ENCODE peak calls at places on chromosome 6, in ten cellular contexts. L is foreskin fibroblast; K is uterus; Q is CD4-positive, alpha-beta T cell; R is fibroblast of the aortic adventitia; W is B cell; G is RWPE1; E is DND-41; O is astrocyte of the spinal cord; S is fibroblast of pulmonary artery. Z is an unnamed sample.

GRCh38 chr6:155142902-155143609 is 120.8 kb upstream of the CLDN20 start:
- DNase-seq in O (peak; percentile 65), E (peak; percentile 16), Q (no peak), L (no peak), R (peak; percentile 49), G (no peak), S (peak; percentile 36), W (no peak), K (no peak), Z (no peak)

GRCh38 chr6:85006362-85006761 is 242.0 kb upstream of the TBX18 start:
- DNase-seq in E (no peak), L (peak; percentile 13), G (no peak), S (peak; percentile 24), R (no peak), Q (no peak), O (peak; percentile 15), K (no peak), W (no peak), Z (no peak)

GRCh38 chr6:69362209-69362608 is 434.6 kb downstream of the LMBRD1 start:
- DNase-seq in E (no peak), W (no peak), O (no peak), K (no peak), Q (no peak), G (no peak), R (no peak), L (no peak), S (no peak), Z (no peak)

GRCh38 chr6:4649728-4650127 is 126.5 kb upstream of the CDYL start:
- DNase-seq in Q (no peak), W (no peak), G (no peak), O (no peak), E (no peak), K (no peak), L (no peak), S (peak; percentile 87), R (peak; percentile 39), Z (no peak)

GRCh38 chr6:158213925-158214674 is 46.0 kb downstream of the GTF2H5 start:
- DNase-seq in E (peak; percentile 61), W (peak; percentile 74), Q (peak; percentile 47), S (peak; percentile 93), R (peak; percentile 89), G (peak; percentile 49), K (peak; percentile 43), O (peak; percentile 80), L (peak; percentile 76), Z (peak; percentile 38)

GRCh38 chr6:105272783-105273182 is 93.0 kb upstream of the POPDC3 start:
- DNase-seq in R (no peak), K (no peak), L (peak; percentile 13), S (peak; percentile 36), Q (no peak), E (no peak), W (no peak), G (no peak), O (peak; percentile 22), Z (no peak)

GRCh38 chr6:129140571-129140970 is 257.6 kb downstream of the LAMA2 start:
- DNase-seq in Q (no peak), K (peak; percentile 38), S (peak; percentile 68), O (peak; percentile 40), W (no peak), G (no peak), E (no peak), R (peak; percentile 86), L (peak; percentile 12), Z (no peak)

GRCh38 chr6:129686941-129687627 is 22.9 kb downstream of the ARHGAP18 start:
- DNase-seq in W (peak; percentile 40), K (no peak), S (peak; percentile 62), L (no peak), Q (no peak), O (peak; percentile 53), E (peak; percentile 83), R (peak; percentile 59), G (no peak), Z (no peak)

GRCh38 chr6:19870322-19870721 is 33.2 kb downstream of the ID4 start:
- DNase-seq in O (no peak), Q (no peak), G (no peak), E (no peak), R (no peak), S (no peak), L (no peak), W (no peak), K (no peak), Z (no peak)

GRCh38 chr6:19876672-19877071 is 39.5 kb downstream of the ID4 start:
- DNase-seq in Q (no peak), K (no peak), L (no peak), W (no peak), E (no peak), R (no peak), S (no peak), G (no peak), O (no peak), Z (no peak)

GRCh38 chr6:19869464-19869863 is 32.3 kb downstream of the ID4 start:
- DNase-seq in O (no peak), Q (no peak), G (no peak), K (no peak), W (no peak), E (no peak), R (no peak), S (no peak), L (no peak), Z (no peak)

GRCh38 chr6:19866900-19867627 is 29.9 kb downstream of the ID4 start:
- DNase-seq in O (peak; percentile 57), G (peak; percentile 65), Q (no peak), S (peak; percentile 34), R (no peak), K (no peak), W (no peak), L (peak; percentile 30), E (no peak), Z (no peak)

DNA sequence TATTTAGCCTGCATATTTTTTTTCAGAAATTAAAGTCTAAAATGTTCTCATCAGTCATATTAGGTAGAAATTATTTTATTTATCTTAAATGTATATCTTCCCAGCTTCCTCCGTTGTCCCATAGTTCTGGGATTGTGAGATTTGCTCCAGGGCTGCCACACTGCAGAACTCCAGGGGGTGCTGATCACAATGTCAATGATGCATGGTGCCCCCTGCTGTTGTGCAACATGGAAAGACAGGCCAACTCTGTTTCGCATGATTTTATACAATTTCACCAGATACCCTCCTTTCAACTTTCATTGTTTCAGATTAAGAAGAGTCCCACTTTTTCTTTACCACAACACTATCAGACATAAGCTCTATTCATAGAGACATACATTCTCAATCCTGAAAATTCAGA is 35.9 kb downstream of the ID4 start:
- DNase-seq in S (peak; percentile 3), W (no peak), R (no peak), O (no peak), K (no peak), G (no peak), Q (no peak), E (peak; percentile 6), L (no peak), Z (no peak)
- TF ChIP-seq CTCF in S (peak; percentile 14), W (no peak), R (no peak), O (peak; percentile 8), K (no peak), G (no peak), Q (no peak), E (peak; percentile 46), L (no peak), Z (peak; percentile 37)

GRCh38 chr6:138456393-138456775 is 42.9 kb downstream of the NHSL1 start:
- DNase-seq in R (no peak), S (no peak), K (no peak), O (no peak), W (no peak), E (no peak), G (no peak), Q (no peak), L (no peak), Z (no peak)

GRCh38 chr6:138465007-138465645 is 34.2 kb downstream of the NHSL1 start:
- DNase-seq in G (peak; percentile 77), O (peak; percentile 97), K (no peak), Q (no peak), L (peak; percentile 94), R (peak; percentile 89), W (no peak), S (peak; percentile 92), E (no peak), Z (no peak)

GRCh38 chr6:138464085-138464484 is 35.2 kb downstream of the NHSL1 start:
- DNase-seq in L (no peak), G (no peak), S (no peak), W (no peak), O (no peak), R (no peak), Q (no peak), E (no peak), K (no peak), Z (no peak)

GRCh38 chr6:138455746-138456392 is 43.4 kb downstream of the NHSL1 start:
- DNase-seq in W (peak; percentile 63), Q (no peak), L (peak; percentile 53), K (no peak), S (peak; percentile 46), O (peak; percentile 45), E (no peak), R (peak; percentile 46), G (peak; percentile 75), Z (no peak)

DNA sequence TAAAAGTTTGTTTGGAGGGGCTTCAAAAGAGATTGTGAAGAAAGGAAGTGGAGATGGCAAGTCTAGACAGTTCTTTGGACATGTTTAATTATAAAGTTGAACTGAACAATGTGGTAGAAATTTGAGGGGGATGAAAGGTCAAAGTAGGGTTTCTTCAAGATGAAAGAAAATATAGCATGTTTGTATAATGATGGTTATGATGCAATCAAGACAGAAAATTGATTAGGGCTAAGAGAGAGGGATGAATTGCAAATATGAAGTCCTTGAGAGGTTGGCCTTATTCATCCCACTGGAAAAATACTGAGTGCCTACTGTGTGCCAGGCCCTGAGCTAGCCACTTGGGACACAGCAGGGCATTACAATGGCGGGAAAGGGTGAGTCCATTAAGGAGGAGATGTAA is 37.6 kb downstream of the NHSL1 start:
- DNase-seq in W (no peak), L (no peak), S (no peak), R (no peak), G (no peak), K (no peak), E (no peak), Q (no peak), O (no peak), Z (no peak)
- TF ChIP-seq CTCF in W (no peak), L (no peak), S (no peak), R (no peak), G (no peak), K (no peak), E (no peak), Q (no peak), O (no peak), Z (no peak)

DNA sequence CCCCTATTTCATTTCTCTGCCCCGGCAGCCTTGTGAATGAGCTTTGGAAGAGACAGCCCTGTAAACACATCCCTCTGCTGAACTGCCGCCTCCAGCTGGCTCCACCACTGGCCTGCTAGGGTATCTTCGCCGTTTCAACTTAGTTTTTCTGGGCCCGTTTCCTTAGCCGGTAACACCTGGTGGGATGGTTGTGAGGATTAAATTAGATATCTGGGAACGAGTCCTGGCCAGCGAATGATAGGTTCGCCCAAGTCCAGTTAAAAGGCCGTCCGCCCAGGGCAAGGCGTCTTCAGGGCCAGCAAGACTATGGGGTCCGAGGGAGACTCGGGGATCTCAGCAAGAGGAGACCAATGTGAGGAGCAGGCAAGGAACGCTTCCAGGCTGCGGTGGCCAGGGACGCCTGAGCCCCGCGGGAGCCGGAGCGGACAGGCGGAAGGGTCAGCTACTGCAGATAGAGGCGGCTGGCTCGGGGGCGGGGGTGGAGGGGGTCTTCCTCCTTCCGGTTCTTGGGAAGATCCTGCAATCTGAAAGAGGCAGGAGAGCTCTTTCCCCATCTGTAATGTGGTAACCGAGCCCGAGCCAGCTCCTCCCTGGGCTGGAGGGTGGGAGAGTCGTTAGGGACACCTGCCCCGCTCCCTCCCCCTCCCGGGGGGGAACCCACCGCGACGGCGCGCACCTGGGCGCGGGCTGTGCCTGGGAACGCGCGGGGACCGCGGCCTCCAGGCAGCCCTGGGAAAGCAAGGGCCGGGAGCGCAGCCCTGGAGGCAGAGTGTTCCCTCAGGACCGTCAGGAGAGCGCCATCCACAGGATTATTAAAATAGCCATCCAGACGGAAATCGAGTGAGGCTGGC is 4.5 kb upstream of the PTCRA start:
- DNase-seq in E (no peak), L (no peak), G (no peak), S (no peak), Q (no peak), O (no peak), W (no peak), R (no peak), K (no peak), Z (no peak)
- TF ChIP-seq CTCF in E (no peak), L (no peak), G (no peak), S (no peak), Q (no peak), O (no peak), W (no peak), R (no peak), K (no peak), Z (no peak)

DNA sequence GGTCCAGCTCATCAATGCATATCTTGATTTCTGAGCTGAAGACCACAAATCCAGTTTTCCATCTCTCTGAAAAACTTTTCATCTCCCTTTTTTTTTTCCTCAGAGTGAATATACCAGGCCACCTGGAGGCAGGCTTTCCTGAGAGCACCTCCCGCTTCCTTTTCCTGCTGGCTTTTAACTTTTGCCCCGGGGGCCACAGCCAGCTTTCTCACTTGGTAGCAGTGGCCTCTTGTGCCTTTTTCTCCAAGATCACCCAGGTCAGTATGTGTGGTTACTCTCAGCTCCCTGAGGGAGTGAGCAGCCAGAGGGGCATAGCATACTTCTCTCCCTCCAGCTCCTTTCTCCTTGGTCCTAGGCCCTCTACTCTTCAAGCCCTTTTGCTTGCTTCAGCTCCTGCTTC is at the start of gene BTN1A1:
- DNase-seq in Q (no peak), E (no peak), G (no peak), W (no peak), R (no peak), L (no peak), K (no peak), S (no peak), O (no peak), Z (no peak)
- TF ChIP-seq CTCF in Q (no peak), E (no peak), G (no peak), W (no peak), R (no peak), L (no peak), K (no peak), S (no peak), O (no peak), Z (no peak)